ENCODE peak calls at places on chromosome 19, in four cellular contexts. S is A549, E is HepG2, F is K562. Q is an unnamed sample.

GRCh38 chr19:53091413-53091812 is 11.8 kb downstream of the ZNF160 start:
- DNase-seq in F (peak; percentile 37), E (no peak), S (no peak), Q (peak; percentile 90)

GRCh38 chr19:4185413-4186086 is 3.1 kb downstream of the ANKRD24 start:
- DNase-seq in F (no peak), E (no peak), S (no peak), Q (no peak)

GRCh38 chr19:54062643-54063042 is 1.1 kb downstream of the VSTM1 start:
- DNase-seq in E (no peak), S (no peak), F (peak; percentile 4), Q (no peak)

GRCh38 chr19:47315125-47315821 is 5.6 kb downstream of the C5AR1 start:
- DNase-seq in S (peak; percentile 98), F (peak; percentile 79), E (peak; percentile 97), Q (no peak)

GRCh38 chr19:20197747-20198146 is 30.7 kb downstream of the ZNF486 start:
- DNase-seq in E (no peak), S (no peak), F (no peak), Q (no peak)

GRCh38 chr19:3343619-3344502 is 22.5 kb upstream of the NFIC start:
- DNase-seq in F (peak; percentile 91), S (peak; percentile 93), E (peak; percentile 86), Q (peak; percentile 55)

GRCh38 chr19:2869618-2870017 is 2.5 kb downstream of the ZNF556 start:
- DNase-seq in F (no peak), E (peak; percentile 57), S (no peak), Q (no peak)

GRCh38 chr19:18475762-18476331 is 37.9 kb upstream of the ISYNA1 start:
- DNase-seq in E (peak; percentile 75), S (no peak), F (no peak), Q (no peak)

GRCh38 chr19:53160350-53160749 is 1.5 kb upstream of the ZNF347 start:
- DNase-seq in F (no peak), S (no peak), E (no peak), Q (no peak)

GRCh38 chr19:2261438-2262172 is 5.4 kb upstream of the JSRP1 start:
- DNase-seq in S (no peak), F (peak; percentile 44), E (no peak), Q (peak; percentile 74)

GRCh38 chr19:15180451-15181390 is 20.1 kb downstream of the NOTCH3 start:
- DNase-seq in S (no peak), E (peak; percentile 37), F (peak; percentile 88), Q (peak; percentile 81)

GRCh38 chr19:307793-308420 is 16.7 kb upstream of the PLPP2 start:
- DNase-seq in F (no peak), S (no peak), E (no peak), Q (no peak)

GRCh38 chr19:306151-306900 is 15.1 kb upstream of the PLPP2 start:
- DNase-seq in F (no peak), S (no peak), E (no peak), Q (no peak)

GRCh38 chr19:308471-309205 is 17.4 kb upstream of the PLPP2 start:
- DNase-seq in F (no peak), S (no peak), E (no peak), Q (no peak)

GRCh38 chr19:305240-306150 is 14.3 kb upstream of the PLPP2 start:
- DNase-seq in F (no peak), E (no peak), S (no peak), Q (no peak)

GRCh38 chr19:307111-307531 is 15.9 kb upstream of the PLPP2 start:
- DNase-seq in S (no peak), F (no peak), E (no peak), Q (no peak)
- TF ChIP-seq USF2 in S (no peak), F (no peak), E (no peak), Q (no peak)

GRCh38 chr19:27971071-27971470 is 1241.9 kb downstream of the UQCRFS1 start:
- DNase-seq in E (no peak), F (no peak), S (no peak), Q (peak; percentile 16)
- TF ChIP-seq HMGXB4 in E (no peak), F (no peak), S (no peak), Q (no peak)

DNA sequence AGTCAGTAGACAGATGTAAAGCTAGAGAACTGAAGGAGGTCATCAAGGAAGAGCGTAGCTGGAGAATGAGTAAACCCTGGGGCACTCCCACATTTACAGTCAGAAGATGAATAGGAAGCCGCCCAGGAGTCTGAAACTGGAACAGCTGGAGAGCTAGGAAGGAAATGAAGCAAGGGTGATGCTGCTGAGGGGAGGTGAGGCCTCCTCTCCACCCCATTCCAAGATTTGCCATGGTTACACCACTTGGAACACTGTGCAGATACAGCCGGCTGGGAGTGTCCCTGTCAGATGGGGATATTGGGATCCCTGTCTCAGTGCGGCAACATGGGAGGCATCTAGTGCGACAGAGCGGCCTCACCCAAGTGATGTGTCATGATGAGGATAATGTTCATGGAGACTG is 51.8 kb upstream of the GPI start:
- DNase-seq in S (no peak), F (no peak), E (no peak), Q (no peak)
- TF ChIP-seq USF2 in S (no peak), F (no peak), E (no peak), Q (no peak)

DNA sequence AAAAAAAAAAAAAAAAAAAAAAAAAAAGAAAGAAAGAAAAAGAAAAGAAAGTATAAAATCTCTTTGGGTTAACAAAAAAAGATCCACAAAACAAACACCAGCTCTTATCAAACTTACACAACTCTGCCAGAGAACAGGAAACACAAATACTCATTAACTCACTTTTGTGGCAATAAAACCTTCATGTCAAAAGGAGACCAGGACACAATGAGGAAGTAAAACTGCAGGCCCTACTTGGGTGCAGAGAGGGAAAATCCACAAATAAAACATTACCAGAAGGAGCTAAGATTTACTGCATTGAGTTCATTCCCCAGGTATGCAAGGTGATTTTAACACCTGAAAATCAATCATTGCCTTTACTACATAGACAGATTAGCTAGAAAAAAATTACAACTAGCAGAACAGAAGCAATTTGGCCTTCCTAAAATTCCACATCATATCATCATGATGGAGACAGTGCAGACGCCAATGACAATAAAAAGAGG is 9.6 kb upstream of the CEACAM5 start:
- DNase-seq in F (no peak), E (no peak), S (peak; percentile 69), Q (no peak)
- TF ChIP-seq HMGXB4 in F (no peak), E (no peak), S (no peak), Q (no peak)

DNA sequence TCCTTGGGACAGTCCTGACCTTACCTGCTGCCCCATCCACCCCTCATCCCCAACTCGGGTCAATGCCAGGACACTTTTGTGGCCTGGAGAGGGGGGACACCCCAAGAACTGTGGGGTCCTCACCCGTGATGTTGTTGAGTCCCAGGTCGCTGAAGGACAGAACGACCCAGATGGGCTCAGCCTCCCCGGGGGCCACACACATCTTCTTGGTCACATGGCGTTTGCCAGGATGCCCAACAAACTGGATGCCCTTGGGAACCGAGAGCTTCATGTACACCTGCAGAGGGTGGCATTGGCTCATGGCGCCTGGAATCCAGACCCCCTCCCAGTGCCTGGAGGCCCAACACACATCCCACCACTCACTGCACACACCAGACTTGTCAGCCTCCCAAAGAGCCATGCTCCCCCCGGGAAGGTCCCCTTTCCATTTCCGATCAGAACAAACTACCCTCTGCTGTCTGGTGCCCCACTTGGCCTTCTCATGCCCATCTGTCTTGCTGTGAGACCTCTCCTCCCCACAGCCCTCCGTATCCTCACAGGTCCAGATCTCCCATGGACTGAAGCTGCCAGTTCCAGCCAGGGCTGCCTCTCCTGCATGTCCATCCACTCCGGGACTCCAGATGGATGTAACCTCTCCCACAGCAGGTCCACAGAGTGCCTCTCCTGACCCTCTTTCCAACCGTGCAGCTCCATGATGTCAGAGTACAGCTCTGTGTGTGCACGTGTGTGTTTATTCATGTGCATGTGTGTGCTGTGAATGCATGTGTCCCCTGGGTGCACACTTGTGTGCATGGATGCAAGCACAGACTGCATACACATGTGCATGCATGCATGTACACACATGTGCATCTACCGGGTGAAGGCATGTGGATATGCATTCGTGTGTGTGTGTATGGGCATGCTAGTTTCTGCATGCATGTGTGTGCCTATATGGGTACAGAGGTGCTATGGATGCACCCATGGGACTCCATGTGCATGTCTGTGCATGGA is 58.4 kb downstream of the F2RL3 start:
- DNase-seq in E (no peak), S (no peak), F (no peak), Q (no peak)
- TF ChIP-seq USF2 in E (no peak), S (no peak), F (no peak), Q (no peak)

GRCh38 chr19:11096210-11096841 is 7.1 kb downstream of the LDLR start:
- DNase-seq in E (no peak), S (no peak), F (no peak), Q (no peak)
- TF ChIP-seq HMGXB4 in E (no peak), S (no peak), F (no peak), Q (no peak)

GRCh38 chr19:40217921-40218890 is at the start of gene TTC9B:
- DNase-seq in F (peak; percentile 91), S (no peak), E (no peak), Q (peak; percentile 84)
- TF ChIP-seq USF2 in F (no peak), S (no peak), E (no peak), Q (peak; percentile 9)

GRCh38 chr19:58406818-58407657 is 1.4 kb upstream of the ZNF584 start:
- DNase-seq in S (no peak), E (peak; percentile 58), F (no peak), Q (no peak)
- TF ChIP-seq HMGXB4 in S (no peak), E (peak; percentile 9), F (no peak), Q (no peak)

DNA sequence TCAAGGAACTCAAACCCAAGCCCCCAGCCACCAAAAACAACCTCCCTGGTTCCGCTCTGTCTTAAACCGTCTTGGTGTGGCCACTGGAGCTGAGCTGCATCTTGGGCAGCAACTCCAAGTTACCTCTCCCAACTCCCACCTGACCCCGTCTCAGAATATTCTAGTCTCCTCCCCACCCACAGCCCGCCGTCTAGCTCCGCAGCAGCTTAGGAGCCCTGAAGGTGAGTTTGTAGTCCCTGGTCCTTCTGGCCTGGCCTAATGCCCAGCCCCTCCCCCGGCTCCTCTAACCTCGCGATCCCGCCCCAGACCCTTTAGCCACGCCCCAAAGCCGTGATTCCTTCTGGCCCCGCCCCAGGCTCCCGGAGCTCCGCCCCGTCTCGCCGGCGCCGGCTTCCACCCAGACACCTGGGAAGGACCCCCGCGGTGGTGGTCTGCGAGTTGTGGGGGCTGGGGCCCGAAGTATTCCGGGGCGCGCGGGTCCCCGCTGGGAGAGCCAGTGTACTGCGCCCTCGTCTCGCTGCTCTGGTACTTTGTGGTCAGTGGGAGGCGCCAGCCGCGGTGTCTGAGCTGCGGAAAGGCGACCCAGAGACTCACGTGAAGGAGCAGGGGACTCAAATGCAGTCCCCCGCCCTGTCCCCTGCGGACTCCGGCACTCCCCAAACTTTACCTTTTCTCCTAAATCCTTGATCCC is 2.5 kb upstream of the LHB start:
- DNase-seq in E (peak; percentile 67), F (peak; percentile 91), S (peak; percentile 74), Q (peak; percentile 91)
- TF ChIP-seq USF2 in E (no peak), F (no peak), S (no peak), Q (no peak)